ENCODE peak calls at places on chromosomes 16 and 17, in six cellular contexts. U is NB4, X is coronary artery, N is heart left ventricle, B is mammary epithelial cell, L is astrocyte of the cerebellum. K is an unnamed sample.

GRCh38 chr16:4263504-4264436 is 9.1 kb downstream of the TFAP4 start:
- DNase-seq in N (peak), L (no peak), U (peak), B (no peak), X (no peak), K (no peak)

GRCh38 chr17:7225711-7226331 is 6.1 kb downstream of the ACADVL start:
- DNase-seq in U (no peak), L (no peak), B (no peak), N (no peak), X (no peak), K (no peak)

GRCh38 chr17:38663125-38663751 is 11.5 kb downstream of the EPOP start:
- DNase-seq in N (peak), U (peak), X (no peak), B (peak), L (no peak), K (peak)

GRCh38 chr17:58277107-58277506 is 3.6 kb downstream of the MPO start:
- DNase-seq in B (no peak), N (no peak), X (no peak), L (no peak), U (no peak), K (peak)

GRCh38 chr17:79982986-79983385 is 52.7 kb downstream of the TBC1D16 start:
- DNase-seq in L (no peak), N (no peak), B (no peak), X (peak), U (no peak), K (no peak)

GRCh38 chr16:50944431-50944830 is 202.5 kb downstream of the CYLD start:
- DNase-seq in N (no peak), U (peak), X (no peak), B (no peak), L (no peak), K (no peak)

GRCh38 chr16:79003026-79003617 is 597.4 kb downstream of the MAF start:
- DNase-seq in B (no peak), U (no peak), X (no peak), N (no peak), L (no peak), K (no peak)

GRCh38 chr16:47976609-47977180 is 179.1 kb downstream of the ABCC12 start:
- DNase-seq in U (no peak), X (no peak), B (no peak), L (no peak), N (no peak), K (no peak)

GRCh38 chr16:68790130-68790761 is 53.1 kb upstream of the TANGO6 start:
- DNase-seq in X (no peak), U (peak), N (no peak), L (peak), B (peak), K (no peak)

GRCh38 chr16:47833771-47834170 is 322.0 kb downstream of the ABCC12 start:
- DNase-seq in N (no peak), B (no peak), X (no peak), U (no peak), L (no peak), K (no peak)

GRCh38 chr16:78251115-78251514 is 151.7 kb downstream of the WWOX start:
- DNase-seq in L (no peak), U (no peak), B (no peak), X (no peak), N (no peak), K (no peak)

GRCh38 chr16:4640572-4641305 is 16.1 kb downstream of the MGRN1 start:
- DNase-seq in L (no peak), X (no peak), N (no peak), B (no peak), U (no peak), K (no peak)

GRCh38 chr16:30768583-30769181 is 6.6 kb downstream of the RNF40 start:
- DNase-seq in L (no peak), B (no peak), N (peak), U (no peak), X (no peak), K (no peak)

GRCh38 chr17:81607431-81607830 is 29.5 kb downstream of the NPLOC4 start:
- DNase-seq in L (peak), B (no peak), N (no peak), X (no peak), U (no peak), K (no peak)

GRCh38 chr17:47095268-47095667 is 93.8 kb downstream of the CDC27 start:
- DNase-seq in B (no peak), U (no peak), X (no peak), N (no peak), L (no peak), K (no peak)

GRCh38 chr17:77454560-77455095 is 313.9 kb downstream of the SEC14L1 start:
- DNase-seq in N (no peak), B (peak), L (no peak), U (no peak), X (no peak), K (no peak)

GRCh38 chr17:50584749-50585148 is 24.2 kb downstream of the CACNA1G start:
- DNase-seq in B (peak), N (no peak), X (no peak), U (no peak), L (no peak), K (no peak)

GRCh38 chr16:69244336-69244735 is 57.4 kb downstream of the SNTB2 start:
- DNase-seq in U (no peak), L (no peak), B (no peak), N (no peak), X (no peak), K (no peak)

GRCh38 chr16:11612110-11612981 is 25.6 kb upstream of the LITAF start:
- DNase-seq in N (peak), X (no peak), U (peak), L (peak), B (peak), K (peak)

GRCh38 chr16:24685539-24686432 is 43.7 kb upstream of the TNRC6A start:
- DNase-seq in L (peak), U (no peak), X (peak), N (peak), B (peak), K (no peak)

GRCh38 chr17:66543526-66543925 is 241.1 kb downstream of the PRKCA start:
- DNase-seq in B (no peak), U (no peak), N (no peak), L (no peak), X (no peak), K (no peak)

GRCh38 chr16:685967-686366 is 1.8 kb upstream of the JMJD8 start:
- DNase-seq in L (no peak), U (peak), B (no peak), X (no peak), N (no peak), K (no peak)

GRCh38 chr16:47065766-47066688 is 77.7 kb downstream of the NETO2 start:
- DNase-seq in U (no peak), X (no peak), L (no peak), N (no peak), B (no peak), K (no peak)

GRCh38 chr16:51146256-51146924 is 4.7 kb downstream of the SALL1 start:
- DNase-seq in N (no peak), L (peak), X (no peak), U (peak), B (no peak), K (no peak)

GRCh38 chr16:30948087-30948955 is 547 bp upstream of the ORAI3 start:
- DNase-seq in U (peak), X (peak), B (peak), N (peak), L (peak), K (peak)

GRCh38 chr17:45236002-45236606 is 14.4 kb downstream of the FMNL1 start:
- DNase-seq in N (no peak), U (no peak), X (no peak), L (no peak), B (no peak), K (no peak)
- TF ChIP-seq CTCF in N (no peak), U (no peak), X (no peak), L (no peak), B (no peak), K (no peak)

GRCh38 chr16:29226782-29227181 is 179.7 kb downstream of the NPIPB11 start:
- DNase-seq in U (no peak), N (no peak), L (no peak), B (no peak), X (no peak), K (no peak)

GRCh38 chr16:29232811-29233704 is 173.5 kb downstream of the NPIPB11 start:
- DNase-seq in X (no peak), B (no peak), L (no peak), U (no peak), N (peak), K (no peak)

GRCh38 chr16:29231231-29231630 is 175.3 kb downstream of the NPIPB11 start:
- DNase-seq in X (no peak), L (no peak), U (no peak), N (no peak), B (no peak), K (no peak)

DNA sequence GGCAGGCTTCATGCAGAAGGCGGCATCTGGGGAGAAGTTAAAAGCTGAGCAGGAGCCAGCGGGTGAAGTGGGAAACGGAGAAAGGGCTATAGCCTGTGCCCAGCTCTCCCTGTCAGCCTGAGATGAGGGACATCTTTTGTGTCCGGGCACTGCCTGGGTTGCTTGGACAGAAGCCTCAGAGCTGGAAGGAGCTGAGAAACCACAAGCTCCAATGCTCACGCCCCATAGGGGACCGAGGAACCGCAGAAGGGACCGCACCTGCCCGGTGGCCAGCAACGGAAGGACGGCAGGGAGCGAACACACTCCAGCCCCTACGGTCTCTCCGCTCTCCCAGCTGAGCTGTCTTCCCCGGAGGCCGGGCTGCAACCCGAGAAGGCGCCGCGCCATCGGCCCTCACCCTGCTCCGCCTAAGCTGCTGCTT is 175.8 kb downstream of the NPIPB11 start:
- DNase-seq in X (no peak), L (no peak), B (no peak), N (no peak), U (no peak), K (no peak)
- TF ChIP-seq CTCF in X (no peak), L (no peak), B (no peak), N (no peak), U (no peak), K (no peak)

GRCh38 chr17:16506188-16506587 is 14.2 kb upstream of the LRRC75A start:
- DNase-seq in N (no peak), L (no peak), U (no peak), X (no peak), B (no peak), K (no peak)
- TF ChIP-seq CTCF in N (no peak), L (peak), U (no peak), X (no peak), B (no peak), K (no peak)

GRCh38 chr16:6682142-6682811 is 650.4 kb upstream of the RBFOX1 start:
- DNase-seq in X (no peak), L (no peak), B (no peak), N (no peak), U (peak), K (no peak)

GRCh38 chr16:6687593-6687992 is 645.1 kb upstream of the RBFOX1 start:
- DNase-seq in U (no peak), N (no peak), X (no peak), L (no peak), B (no peak), K (no peak)

GRCh38 chr16:6689643-6690042 is 643.0 kb upstream of the RBFOX1 start:
- DNase-seq in X (no peak), N (no peak), L (no peak), B (no peak), U (no peak), K (no peak)

DNA sequence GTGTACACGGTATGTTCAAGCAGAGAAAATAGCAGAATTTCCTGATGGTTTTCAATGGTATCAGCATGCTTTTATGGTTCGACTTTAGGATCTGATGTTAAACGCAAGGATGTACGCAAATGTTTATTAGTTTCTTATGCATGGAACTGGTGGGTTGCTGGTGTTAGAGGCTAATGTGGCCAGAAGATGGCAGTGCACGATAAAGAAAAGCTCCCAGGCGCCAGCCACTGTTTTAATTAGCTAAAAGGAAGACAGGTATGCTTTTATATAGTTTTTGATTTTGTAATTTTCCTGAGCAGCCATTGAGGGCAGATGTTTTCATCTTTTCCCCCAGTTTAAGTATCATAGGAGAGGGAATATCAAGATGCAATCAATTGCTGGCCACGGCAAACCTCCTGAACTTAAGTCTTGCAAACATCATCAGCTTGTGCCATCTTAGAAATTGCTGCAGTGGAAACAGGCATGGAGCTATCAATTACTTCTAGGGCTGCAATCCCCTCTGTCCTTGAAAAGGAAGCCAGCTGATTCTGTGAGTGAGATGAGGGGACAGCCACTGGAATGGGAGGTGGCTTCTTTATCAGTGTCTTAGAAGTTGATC is 648.5 kb upstream of the RBFOX1 start:
- DNase-seq in B (peak), X (no peak), U (peak), N (no peak), L (no peak), K (no peak)
- TF ChIP-seq CTCF in B (peak), X (no peak), U (peak), N (peak), L (no peak), K (peak)

DNA sequence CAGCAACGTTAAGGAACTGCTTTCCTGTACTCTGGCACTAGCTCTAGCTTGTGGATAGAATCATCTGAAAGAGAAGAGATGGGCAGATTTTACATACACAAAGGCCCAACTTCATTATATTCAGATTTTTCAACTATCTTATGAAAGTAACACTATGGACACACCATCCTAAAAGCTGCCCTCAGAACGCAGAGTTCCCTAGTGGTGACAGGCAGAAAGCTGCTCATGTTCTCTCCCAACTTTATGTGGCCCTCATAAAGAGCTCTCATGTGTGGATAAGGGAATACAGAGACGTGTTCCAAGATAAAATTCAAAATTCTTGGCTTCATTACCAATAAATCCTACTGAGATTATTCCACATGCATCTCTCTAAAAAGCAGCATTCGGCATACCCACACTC is 1.5 kb downstream of the CFAP20 start:
- DNase-seq in L (no peak), B (peak), N (no peak), U (peak), X (no peak), K (no peak)
- TF ChIP-seq CTCF in L (peak), B (peak), N (no peak), U (peak), X (no peak), K (no peak)

DNA sequence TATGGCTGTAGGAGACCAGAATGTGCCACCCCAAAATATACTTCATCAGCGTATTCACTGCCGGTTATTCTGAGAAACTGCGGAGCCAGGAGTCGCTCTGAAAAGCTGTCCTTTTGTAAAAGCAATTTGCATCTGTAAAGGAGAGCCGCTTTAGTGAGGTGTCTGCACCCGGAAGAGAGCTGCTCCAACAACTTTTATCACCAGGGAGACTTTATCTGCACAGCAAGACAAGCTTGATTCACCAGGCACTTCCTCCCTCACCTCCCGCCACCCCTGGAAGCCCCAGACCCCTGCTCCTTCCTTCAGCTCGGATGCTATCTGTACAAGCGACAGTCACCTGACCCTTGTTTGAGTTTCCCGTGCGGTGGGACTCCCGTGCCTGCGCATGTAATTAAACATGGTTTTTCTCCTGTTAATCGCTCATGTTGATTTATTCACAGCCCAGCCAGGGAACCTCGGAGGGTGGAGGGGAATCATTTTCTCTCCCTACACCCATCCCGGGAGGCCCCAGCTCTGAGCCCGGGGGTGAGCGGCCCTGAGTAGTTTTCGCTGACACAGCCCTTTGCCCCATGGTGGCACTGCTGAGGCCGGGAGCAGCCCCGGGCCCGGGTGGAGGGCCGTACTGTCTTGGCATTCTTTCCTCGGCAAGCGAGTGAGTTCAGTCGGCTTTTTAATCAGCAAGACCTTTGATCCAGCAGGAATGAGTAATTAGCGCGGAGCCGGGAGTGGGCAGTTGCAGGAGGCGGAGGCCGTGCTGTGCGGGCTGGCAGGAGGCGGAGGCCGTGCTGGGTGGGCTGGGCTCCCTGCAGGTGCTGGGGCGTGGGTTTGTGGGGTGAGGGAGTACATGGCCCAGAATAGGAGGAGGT is 222.7 kb upstream of the CIBAR2 start:
- DNase-seq in X (no peak), N (no peak), B (no peak), L (no peak), U (no peak), K (no peak)
- TF ChIP-seq CTCF in X (no peak), N (no peak), B (no peak), L (peak), U (no peak), K (no peak)

GRCh38 chr17:17648762-17649161 is 32.5 kb upstream of the RAI1 start:
- DNase-seq in U (no peak), X (no peak), L (no peak), N (no peak), B (no peak), K (no peak)

GRCh38 chr17:17647521-17648178 is 33.6 kb upstream of the RAI1 start:
- DNase-seq in U (no peak), L (no peak), B (no peak), X (no peak), N (no peak), K (no peak)

GRCh38 chr17:17645961-17646360 is 35.3 kb upstream of the RAI1 start:
- DNase-seq in X (no peak), L (no peak), U (no peak), B (no peak), N (no peak), K (no peak)

DNA sequence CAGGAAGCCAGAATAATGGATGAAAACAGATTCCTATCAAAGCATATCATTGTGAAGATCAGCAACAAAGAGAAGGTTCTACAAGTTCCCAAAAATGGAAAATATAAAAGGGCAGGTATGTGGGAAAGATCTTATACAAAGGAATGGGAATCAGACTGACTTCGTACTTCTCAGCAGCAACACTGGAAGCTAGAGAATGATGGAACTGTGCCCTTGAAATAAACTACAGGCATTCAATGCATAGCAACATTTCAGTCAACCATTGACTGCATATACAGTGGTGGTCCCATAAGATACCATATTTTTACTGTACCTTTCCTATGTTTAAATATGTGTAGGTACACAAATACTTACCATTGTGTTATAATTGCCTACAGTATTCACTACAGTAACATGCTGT is 30.3 kb upstream of the RAI1 start:
- DNase-seq in L (no peak), B (no peak), X (no peak), U (no peak), N (no peak), K (no peak)
- TF ChIP-seq CTCF in L (no peak), B (no peak), X (no peak), U (no peak), N (no peak), K (no peak)

GRCh38 chr16:2064368-2064945 is 16.7 kb downstream of the TSC2 start:
- DNase-seq in B (no peak), X (no peak), U (no peak), L (no peak), N (no peak), K (no peak)

GRCh38 chr16:2063861-2064260 is 16.1 kb downstream of the TSC2 start:
- DNase-seq in U (no peak), N (no peak), X (no peak), B (no peak), L (no peak), K (no peak)

GRCh38 chr16:2061526-2061925 is 13.7 kb downstream of the TSC2 start:
- DNase-seq in X (no peak), L (no peak), N (no peak), B (no peak), U (no peak), K (no peak)

GRCh38 chr16:2061023-2061422 is 13.2 kb downstream of the TSC2 start:
- DNase-seq in U (no peak), X (no peak), L (no peak), N (no peak), B (no peak), K (no peak)

DNA sequence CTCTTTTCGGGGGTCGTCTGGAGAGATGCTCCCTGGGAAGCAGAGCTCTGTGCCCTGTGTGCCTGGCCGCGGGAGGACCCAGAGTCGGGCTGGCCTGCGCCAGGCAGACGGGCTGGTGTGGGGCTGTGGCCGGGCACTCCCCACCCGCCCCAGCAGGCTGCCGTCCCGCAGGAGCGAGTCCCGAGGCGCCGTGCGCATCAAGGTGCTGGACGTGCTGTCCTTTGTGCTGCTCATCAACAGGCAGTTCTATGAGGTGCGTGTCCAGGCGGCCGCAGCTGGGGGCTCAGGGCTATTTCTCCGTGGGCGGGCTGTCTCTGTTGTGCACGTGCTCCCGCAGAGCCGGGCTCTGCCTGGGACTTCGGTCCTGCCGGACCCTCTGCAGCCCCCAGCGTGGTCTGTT is 15.0 kb downstream of the TSC2 start:
- DNase-seq in N (no peak), U (no peak), L (no peak), X (no peak), B (no peak), K (no peak)
- TF ChIP-seq CTCF in N (no peak), U (no peak), L (no peak), X (no peak), B (no peak), K (no peak)

GRCh38 chr16:58198022-58198683 is at the start of gene CSNK2A2:
- DNase-seq in X (peak), N (peak), U (peak), B (peak), L (peak), K (peak)
- TF ChIP-seq CTCF in X (no peak), N (no peak), U (peak), B (peak), L (no peak), K (peak)

K was measured in GM10248.